ENCODE peak calls at places on chromosomes 2 and 18, in six cellular contexts. K is RPMI8226; H is HS-5; Y is G401; N is activated naive CD4-positive, alpha-beta T cell treated with anti-CD3 and anti-CD28 coated beads, Interleukin-2, amount 50 U/mL, for 16 hours; L is GDM1. Z is an unnamed sample.

GRCh38 chr18:10872297-10872696 is 277.1 kb downstream of the PIEZO2 start:
- DNase-seq in K (no peak), H (no peak), Y (peak; percentile 76), N (no peak), L (no peak), Z (no peak)

GRCh38 chr2:177187631-177188312 is 24.8 kb upstream of the HNRNPA3 start:
- DNase-seq in K (no peak), H (peak; percentile 49), Y (no peak), N (no peak), L (no peak), Z (no peak)

GRCh38 chr2:204691911-204692510 is 146.7 kb downstream of the PARD3B start:
- DNase-seq in K (peak; percentile 60), H (peak; percentile 76), Y (peak; percentile 33), N (no peak), L (peak; percentile 49), Z (peak; percentile 75)

GRCh38 chr2:70656421-70657010 is 102.9 kb upstream of the TGFA start:
- DNase-seq in K (no peak), H (no peak), Y (no peak), N (peak; percentile 25), L (no peak), Z (no peak)

GRCh38 chr2:53353372-53354111 is 414.1 kb upstream of the CHAC2 start:
- DNase-seq in K (no peak), H (peak; percentile 9), Y (no peak), N (no peak), L (no peak), Z (no peak)

GRCh38 chr2:54455584-54456525 is at the start of gene SPTBN1:
- DNase-seq in K (no peak), H (no peak), Y (peak; percentile 94), N (peak; percentile 23), L (no peak), Z (peak; percentile 97)

GRCh38 chr18:48764452-48764851 is 186.3 kb downstream of the SMAD7 start:
- DNase-seq in K (no peak), H (no peak), Y (no peak), N (no peak), L (no peak), Z (no peak)

GRCh38 chr2:169300617-169301530 is 61.5 kb downstream of the LRP2 start:
- DNase-seq in K (no peak), H (no peak), Y (no peak), N (no peak), L (no peak), Z (peak; percentile 14)

GRCh38 chr2:885230-886071 is 65.2 kb upstream of the SNTG2 start:
- DNase-seq in K (no peak), H (no peak), Y (no peak), N (no peak), L (no peak), Z (no peak)

GRCh38 chr18:76380791-76381405 is 114.1 kb downstream of the ZNF516 start:
- DNase-seq in K (peak; percentile 50), H (no peak), Y (no peak), N (peak; percentile 35), L (no peak), Z (no peak)

GRCh38 chr2:125710561-125710960 is 945.4 kb upstream of the GYPC start:
- DNase-seq in K (no peak), H (no peak), Y (no peak), N (no peak), L (no peak), Z (no peak)

GRCh38 chr18:3450358-3451107 is 561 bp downstream of the TGIF1 start:
- DNase-seq in K (peak; percentile 79), H (no peak), Y (no peak), N (peak; percentile 74), L (peak; percentile 15), Z (peak; percentile 73)

GRCh38 chr2:221807706-221808105 is 235.6 kb upstream of the EPHA4 start:
- DNase-seq in K (no peak), H (no peak), Y (no peak), N (no peak), L (no peak), Z (no peak)

GRCh38 chr2:222844323-222844722 is 16.5 kb upstream of the ACSL3 start:
- DNase-seq in K (no peak), H (no peak), Y (no peak), N (no peak), L (peak; percentile 12), Z (peak; percentile 49)

GRCh38 chr2:136101042-136101441 is 16.9 kb downstream of the CXCR4 start:
- DNase-seq in K (no peak), H (no peak), Y (no peak), N (no peak), L (no peak), Z (no peak)

GRCh38 chr2:221572180-221572820 is at the start of gene EPHA4:
- DNase-seq in K (peak; percentile 60), H (peak; percentile 65), Y (peak; percentile 89), N (peak; percentile 86), L (no peak), Z (peak; percentile 94)

GRCh38 chr2:240820014-240820606 is at the start of gene KIF1A:
- DNase-seq in K (no peak), H (no peak), Y (peak; percentile 86), N (peak; percentile 28), L (no peak), Z (peak; percentile 96)

GRCh38 chr18:8889479-8889878 is 184.1 kb downstream of the MTCL1 start:
- DNase-seq in K (no peak), H (no peak), Y (no peak), N (no peak), L (no peak), Z (no peak)

GRCh38 chr18:66066191-66066590 is 315.4 kb downstream of the CDH7 start:
- DNase-seq in K (no peak), H (no peak), Y (no peak), N (no peak), L (no peak), Z (no peak)

GRCh38 chr18:50967714-50968661 is at the start of gene ELAC1:
- DNase-seq in K (peak; percentile 93), H (no peak), Y (peak; percentile 78), N (peak; percentile 66), L (peak; percentile 62), Z (peak; percentile 77)

GRCh38 chr2:189702071-189702470 is 27.6 kb downstream of the ANKAR start:
- DNase-seq in K (no peak), H (no peak), Y (no peak), N (no peak), L (no peak), Z (no peak)

GRCh38 chr2:144379891-144380311 is 140.0 kb downstream of the ZEB2 start:
- DNase-seq in K (no peak), H (no peak), Y (no peak), N (no peak), L (no peak), Z (peak; percentile 48)

GRCh38 chr2:233789554-233789953 is 11.4 kb downstream of the MROH2A start:
- DNase-seq in K (no peak), H (no peak), Y (no peak), N (no peak), L (no peak), Z (no peak)

GRCh38 chr2:229344151-229344551 is 73.1 kb upstream of the PID1 start:
- DNase-seq in K (no peak), H (peak; percentile 40), Y (no peak), N (no peak), L (no peak), Z (no peak)

GRCh38 chr2:11540148-11540995 is 6.5 kb downstream of the GREB1 start:
- DNase-seq in K (no peak), H (no peak), Y (no peak), N (no peak), L (no peak), Z (peak; percentile 68)

GRCh38 chr2:23697676-23698075 is 229.2 kb downstream of the ATAD2B start:
- DNase-seq in K (no peak), H (no peak), Y (no peak), N (no peak), L (no peak), Z (no peak)

GRCh38 chr2:17628349-17629261 is 88.1 kb downstream of the VSNL1 start:
- DNase-seq in K (peak; percentile 51), H (no peak), Y (peak; percentile 57), N (no peak), L (no peak), Z (no peak)